ENCODE peak calls at places on chromosomes 12 and 14, in six cellular contexts. G is cardiac fibroblast, S is osteocyte, M is MCF 10A, P is neural progenitor cell, O is epithelial cell of esophagus. Z is an unnamed sample.

GRCh38 chr12:94561943-94562411 is 88.4 kb downstream of the TMCC3 start:
- DNase-seq in G (no peak), P (no peak), S (no peak), M (peak), O (peak), Z (no peak)

GRCh38 chr12:46438256-46438655 is 65.7 kb upstream of the SLC38A2 start:
- DNase-seq in M (no peak), S (no peak), O (no peak), P (no peak), G (no peak), Z (no peak)

GRCh38 chr12:51953925-51954324 is 2.4 kb downstream of the ACVR1B start:
- DNase-seq in O (no peak), P (no peak), S (no peak), M (no peak), G (peak), Z (no peak)

GRCh38 chr14:102590667-102591099 is 1.8 kb upstream of the RCOR1 start:
- DNase-seq in P (peak), G (peak), M (peak), S (no peak), O (peak), Z (peak)

GRCh38 chr14:100291305-100292075 is 14.8 kb downstream of the SLC25A29 start:
- DNase-seq in O (no peak), G (no peak), M (no peak), P (no peak), S (no peak), Z (no peak)

GRCh38 chr12:109612975-109613502 is 39.4 kb downstream of the MVK start:
- DNase-seq in O (peak), P (no peak), M (peak), G (peak), S (no peak), Z (peak)

GRCh38 chr12:1859643-1860042 is 39.3 kb downstream of the LRTM2 start:
- DNase-seq in O (no peak), S (no peak), P (no peak), M (peak), G (no peak), Z (no peak)

GRCh38 chr12:6927379-6927991 is at the start of gene ATN1:
- DNase-seq in O (peak), S (peak), G (peak), M (peak), P (peak), Z (peak)

GRCh38 chr12:8639936-8640335 is 22.7 kb downstream of the MFAP5 start:
- DNase-seq in O (no peak), P (no peak), S (no peak), G (no peak), M (no peak), Z (no peak)

GRCh38 chr14:104893435-104894207 is 28.6 kb downstream of the CEP170B start:
- DNase-seq in G (no peak), S (no peak), M (no peak), O (no peak), P (no peak), Z (no peak)

GRCh38 chr14:56117765-56118610 is at the start of gene PELI2:
- DNase-seq in M (peak), P (peak), G (peak), O (peak), S (peak), Z (peak)

GRCh38 chr12:47811581-47812484 is 7.9 kb downstream of the HDAC7 start:
- DNase-seq in M (peak), S (no peak), P (no peak), O (peak), G (peak), Z (no peak)

GRCh38 chr12:90831712-90832111 is 123.3 kb downstream of the CCER1 start:
- DNase-seq in P (no peak), M (no peak), S (no peak), O (no peak), G (no peak), Z (no peak)

GRCh38 chr12:106080786-106081185 is 58.0 kb downstream of the NUAK1 start:
- DNase-seq in S (no peak), G (no peak), O (no peak), M (no peak), P (no peak), Z (no peak)

GRCh38 chr12:29164477-29165163 is 15.5 kb downstream of the FAR2 start:
- DNase-seq in O (peak), S (no peak), M (peak), P (no peak), G (peak), Z (no peak)

GRCh38 chr14:49982522-49982951 is 89.7 kb downstream of the ARF6 start:
- DNase-seq in P (no peak), O (no peak), G (peak), S (no peak), M (peak), Z (no peak)

GRCh38 chr14:63276016-63276415 is 42.7 kb downstream of the GPHB5 start:
- DNase-seq in O (no peak), P (no peak), S (no peak), M (no peak), G (no peak), Z (no peak)

GRCh38 chr12:91210144-91210543 is 27.5 kb upstream of the DCN start:
- DNase-seq in S (no peak), O (no peak), P (no peak), M (no peak), G (peak), Z (no peak)

GRCh38 chr12:105219261-105220018 is 16.5 kb downstream of the APPL2 start:
- DNase-seq in P (no peak), S (no peak), G (peak), M (no peak), O (no peak), Z (no peak)

GRCh38 chr14:68503186-68503825 is 289.6 kb downstream of the ZFP36L1 start:
- DNase-seq in G (no peak), O (no peak), M (no peak), P (no peak), S (no peak), Z (no peak)

GRCh38 chr12:114038962-114039361 is 72.8 kb upstream of the RBM19 start:
- DNase-seq in O (no peak), G (no peak), P (no peak), M (no peak), S (no peak), Z (no peak)

GRCh38 chr12:50185975-50186663 is 18.9 kb upstream of the CERS5 start:
- DNase-seq in G (peak), P (no peak), O (peak), S (no peak), M (peak), Z (no peak)

GRCh38 chr12:119308743-119309456 is 25.6 kb upstream of the CCDC60 start:
- DNase-seq in M (no peak), S (no peak), O (no peak), G (no peak), P (peak), Z (no peak)

GRCh38 chr12:54604436-54604835 is 16.0 kb upstream of the PPP1R1A start:
- DNase-seq in M (no peak), O (no peak), S (no peak), G (no peak), P (no peak), Z (no peak)

GRCh38 chr12:92224685-92225331 is 79.2 kb upstream of the BTG1 start:
- DNase-seq in S (no peak), O (peak), G (peak), P (no peak), M (peak), Z (peak)

GRCh38 chr12:121793501-121793835 is at the start of gene RHOF:
- DNase-seq in P (peak), G (no peak), O (no peak), S (no peak), M (peak), Z (no peak)

GRCh38 chr14:99247091-99247729 is 24.8 kb downstream of the BCL11B start:
- DNase-seq in M (no peak), S (no peak), G (no peak), O (no peak), P (no peak), Z (no peak)

GRCh38 chr12:29043069-29043468 is 106.0 kb upstream of the FAR2 start:
- DNase-seq in M (no peak), P (no peak), G (peak), S (no peak), O (no peak), Z (no peak)

GRCh38 chr12:45547822-45548221 is 181.7 kb upstream of the ARID2 start:
- DNase-seq in G (peak), O (peak), M (no peak), P (no peak), S (no peak), Z (no peak)

GRCh38 chr14:93375673-93376156 is 28.7 kb downstream of the COX8C start:
- DNase-seq in S (no peak), O (no peak), P (no peak), M (no peak), G (no peak), Z (no peak)

GRCh38 chr12:42010715-42011114 is 134.0 kb downstream of the GXYLT1 start:
- DNase-seq in S (no peak), O (no peak), M (no peak), P (no peak), G (no peak), Z (no peak)

GRCh38 chr12:50732591-50732990 is 31.3 kb upstream of the ATF1 start:
- DNase-seq in M (peak), O (peak), P (no peak), G (peak), S (no peak), Z (no peak)

GRCh38 chr12:31323466-31324115 is 2.4 kb downstream of the SINHCAF start:
- DNase-seq in M (no peak), S (peak), P (no peak), G (peak), O (no peak), Z (peak)

GRCh38 chr12:62893276-62893675 is 41.7 kb downstream of the PPM1H start:
- DNase-seq in M (no peak), O (no peak), S (no peak), G (no peak), P (no peak), Z (no peak)

GRCh38 chr12:62998454-62998853 is 63.5 kb upstream of the PPM1H start:
- DNase-seq in P (no peak), S (no peak), G (no peak), M (no peak), O (no peak), Z (no peak)

GRCh38 chr12:53053223-53054111 is 3.6 kb downstream of the TNS2 start:
- DNase-seq in S (no peak), P (peak), M (peak), G (no peak), O (peak), Z (peak)

GRCh38 chr14:74910556-74910955 is 12.5 kb downstream of the RPS6KL1 start:
- DNase-seq in P (no peak), M (no peak), S (no peak), G (no peak), O (no peak), Z (no peak)

GRCh38 chr12:130367003-130367402 is 29.3 kb downstream of the PIWIL1 start:
- DNase-seq in M (no peak), P (no peak), G (no peak), O (no peak), S (no peak), Z (no peak)

GRCh38 chr12:130362060-130362459 is 24.4 kb downstream of the PIWIL1 start:
- DNase-seq in P (no peak), G (no peak), O (no peak), M (no peak), S (no peak), Z (no peak)

GRCh38 chr12:130367523-130367922 is 29.8 kb downstream of the PIWIL1 start:
- DNase-seq in O (no peak), P (no peak), S (no peak), G (no peak), M (no peak), Z (no peak)

GRCh38 chr12:130364578-130364977 is 26.9 kb downstream of the PIWIL1 start:
- DNase-seq in P (no peak), G (no peak), S (no peak), M (no peak), O (no peak), Z (no peak)

DNA sequence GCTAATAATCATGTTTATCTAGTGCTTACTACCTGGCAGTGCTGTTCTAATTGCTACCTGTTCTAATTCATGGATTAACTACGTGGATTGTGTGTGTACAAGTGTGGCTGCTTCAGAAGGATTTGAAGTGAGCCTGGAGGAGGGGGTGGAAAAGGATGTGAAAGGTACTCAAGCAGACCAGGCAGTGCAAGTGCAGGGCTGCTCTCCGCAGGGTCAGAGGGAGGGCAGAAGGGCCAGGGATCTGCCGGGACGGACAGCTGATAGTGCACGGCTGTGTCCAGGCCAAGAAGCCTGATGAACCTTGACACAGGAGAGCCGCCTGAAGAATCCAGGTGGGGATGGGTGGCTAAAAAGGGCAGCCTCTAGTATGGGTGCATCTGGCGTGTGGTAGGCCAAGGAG is 28.5 kb downstream of the PIWIL1 start:
- DNase-seq in S (no peak), P (no peak), G (no peak), O (no peak), M (no peak), Z (no peak)
- TF ChIP-seq CTCF in S (no peak), P (no peak), G (no peak), O (no peak), M (no peak), Z (no peak)

GRCh38 chr12:3680919-3681594 is 71.9 kb downstream of the CRACR2A start:
- DNase-seq in G (peak), P (peak), O (peak), M (peak), S (peak), Z (no peak)
- TF ChIP-seq CTCF in G (peak), P (peak), O (peak), M (no peak), S (no peak), Z (no peak)

DNA sequence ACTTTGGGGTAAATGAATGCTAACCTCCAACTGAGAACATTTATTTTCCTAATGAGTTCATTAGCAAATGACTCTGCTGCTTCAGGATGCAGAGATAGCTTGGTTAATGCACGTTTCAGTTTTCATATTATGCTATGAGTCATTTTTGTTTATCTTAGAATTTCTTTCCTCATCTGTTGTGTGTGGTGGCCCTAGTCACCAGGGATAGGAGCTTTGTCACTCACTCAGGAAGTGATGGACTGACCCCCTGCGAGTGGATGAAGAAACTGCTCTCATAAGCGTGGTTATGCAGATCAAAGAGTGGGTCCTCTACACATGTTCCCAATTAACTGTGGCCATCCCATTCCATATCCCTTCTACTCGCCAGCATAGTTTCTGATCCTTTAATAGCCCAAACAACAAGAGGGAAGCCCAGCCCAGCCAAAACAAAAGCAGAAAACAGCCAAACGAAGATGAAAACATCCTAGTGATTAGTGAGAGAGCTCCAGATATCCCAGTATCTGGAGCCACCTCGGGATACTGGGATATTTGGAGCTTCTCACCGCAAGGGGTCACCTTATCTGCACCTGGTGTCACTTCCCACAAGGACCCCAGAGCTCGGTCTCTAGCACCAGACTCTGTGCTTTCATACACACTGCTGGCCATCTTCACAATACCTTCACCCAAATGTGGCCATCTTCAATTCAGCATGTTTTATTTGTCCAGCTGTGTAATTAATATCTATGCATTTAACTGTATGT is 8.6 kb downstream of the TC2N start:
- DNase-seq in P (no peak), S (no peak), O (peak), G (peak), M (peak), Z (peak)
- TF ChIP-seq CTCF in P (no peak), S (no peak), O (no peak), G (peak), M (no peak), Z (no peak)

GRCh38 chr12:87266305-87266704 is 762.9 kb downstream of the C12orf50 start:
- DNase-seq in G (no peak), O (peak), M (no peak), P (peak), S (no peak), Z (no peak)
- TF ChIP-seq CTCF in G (no peak), O (peak), M (no peak), P (peak), S (peak), Z (no peak)

DNA sequence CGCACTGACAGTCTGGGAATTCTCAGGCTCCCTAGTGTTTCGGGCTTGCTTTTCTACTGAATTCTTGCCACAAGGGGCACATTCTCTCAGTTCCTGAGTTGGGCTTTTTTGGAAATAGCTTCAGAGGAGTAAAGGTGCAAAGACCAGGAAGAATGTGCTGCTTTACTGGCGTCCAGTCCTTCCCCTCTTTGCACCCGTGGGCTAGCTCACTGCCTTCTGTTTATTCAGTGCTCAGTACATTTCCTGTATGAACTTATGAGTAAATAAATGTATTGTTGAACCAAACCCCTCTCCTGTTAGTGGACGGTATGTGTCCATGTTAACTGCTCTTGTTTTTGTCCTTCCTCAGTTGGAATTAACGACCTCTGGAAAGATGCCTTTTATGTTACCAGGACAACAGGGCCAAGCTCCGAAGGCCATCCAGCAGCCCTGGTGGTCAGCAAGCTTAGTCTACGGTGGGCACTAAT is 24.0 kb downstream of the GSG1 start:
- DNase-seq in P (peak), G (no peak), O (no peak), M (no peak), S (no peak), Z (no peak)
- TF ChIP-seq CTCF in P (peak), G (peak), O (no peak), M (no peak), S (no peak), Z (no peak)

GRCh38 chr12:55743131-55743921 is 404 bp downstream of the GDF11 start:
- DNase-seq in M (peak), P (peak), O (peak), S (no peak), G (peak), Z (peak)
- TF ChIP-seq CTCF in M (no peak), P (peak), O (peak), S (peak), G (peak), Z (no peak)